ENCODE peak calls at places on chromosomes 5 and 9, in seven cellular contexts. J is K562, U is HCT116, Y is HepG2, V is GM12878, P is SK-N-SH, O is H1. G is an unnamed sample.
A peak's percentile ranks its signal among the peaks of the same experiment; 100 is the strongest.

GRCh38 chr5:160188151-160188967 is 40.9 kb upstream of the FABP6 start:
- DNase-seq in J (peak; percentile 69), U (no peak), Y (no peak), V (no peak), P (no peak), O (no peak), G (no peak)

GRCh38 chr5:107796797-107797196 is 126.1 kb upstream of the EFNA5 start:
- DNase-seq in J (no peak), U (no peak), Y (no peak), V (no peak), P (no peak), O (no peak), G (no peak)

GRCh38 chr5:111574316-111574715 is 62.0 kb upstream of the STARD4 start:
- DNase-seq in J (no peak), U (no peak), Y (no peak), V (no peak), P (no peak), O (no peak), G (no peak)

GRCh38 chr9:89247431-89248370 is 63.3 kb upstream of the CKS2 start:
- DNase-seq in J (no peak), U (no peak), Y (no peak), V (no peak), P (no peak), O (peak; percentile 34), G (no peak)

GRCh38 chr9:35680331-35681105 is 6.8 kb downstream of the CA9 start:
- DNase-seq in J (no peak), U (no peak), Y (no peak), V (no peak), P (no peak), O (no peak), G (no peak)

GRCh38 chr5:82100303-82101077 is 128.7 kb downstream of the ATG10 start:
- DNase-seq in J (no peak), U (no peak), Y (no peak), V (peak; percentile 59), P (no peak), O (no peak), G (peak; percentile 7)

GRCh38 chr5:139839918-139840317 is 44.3 kb downstream of the PSD2 start:
- DNase-seq in J (no peak), U (no peak), Y (no peak), V (no peak), P (no peak), O (no peak), G (no peak)

GRCh38 chr5:176134529-176135223 is 103.5 kb upstream of the SIMC1 start:
- DNase-seq in J (no peak), U (no peak), Y (no peak), V (no peak), P (peak; percentile 86), O (no peak), G (no peak)

GRCh38 chr9:93896093-93896492 is 59.1 kb downstream of the BARX1 start:
- DNase-seq in J (no peak), U (no peak), Y (no peak), V (no peak), P (peak; percentile 21), O (no peak), G (no peak)

GRCh38 chr9:108468364-108468763 is 387.4 kb downstream of the ACTL7B start:
- DNase-seq in J (peak; percentile 44), U (peak; percentile 54), Y (no peak), V (no peak), P (peak; percentile 7), O (peak; percentile 17), G (peak; percentile 80)

GRCh38 chr5:109354761-109355160 is 55.0 kb downstream of the PJA2 start:
- DNase-seq in J (no peak), U (no peak), Y (no peak), V (no peak), P (no peak), O (no peak), G (peak; percentile 10)

GRCh38 chr9:112032733-112033132 is 136.1 kb downstream of the UGCG start:
- DNase-seq in J (no peak), U (no peak), Y (no peak), V (no peak), P (no peak), O (no peak), G (no peak)

GRCh38 chr9:109072133-109072692 is 47.5 kb downstream of the TMEM245 start:
- DNase-seq in J (no peak), U (no peak), Y (peak; percentile 47), V (no peak), P (no peak), O (no peak), G (no peak)

GRCh38 chr9:136103651-136104487 is 8.8 kb upstream of the NACC2 start:
- DNase-seq in J (no peak), U (no peak), Y (no peak), V (no peak), P (no peak), O (no peak), G (no peak)

GRCh38 chr5:167754501-167754941 is 536.9 kb upstream of the WWC1 start:
- DNase-seq in J (no peak), U (no peak), Y (no peak), V (no peak), P (no peak), O (no peak), G (no peak)

GRCh38 chr5:116035123-116035522 is 2.9 kb downstream of the ARL14EPL start:
- DNase-seq in J (no peak), U (no peak), Y (no peak), V (no peak), P (no peak), O (no peak), G (no peak)

GRCh38 chr9:135617538-135617900 is 21.8 kb downstream of the GLT6D1 start:
- DNase-seq in J (no peak), U (no peak), Y (no peak), V (no peak), P (peak; percentile 17), O (no peak), G (no peak)

GRCh38 chr5:34684980-34685352 is 28.8 kb downstream of the RAI14 start:
- DNase-seq in J (no peak), U (no peak), Y (no peak), V (no peak), P (no peak), O (no peak), G (no peak)
- TF ChIP-seq JUND in J (no peak), U (no peak), Y (no peak), V (no peak), P (no peak), O (no peak), G (no peak)

DNA sequence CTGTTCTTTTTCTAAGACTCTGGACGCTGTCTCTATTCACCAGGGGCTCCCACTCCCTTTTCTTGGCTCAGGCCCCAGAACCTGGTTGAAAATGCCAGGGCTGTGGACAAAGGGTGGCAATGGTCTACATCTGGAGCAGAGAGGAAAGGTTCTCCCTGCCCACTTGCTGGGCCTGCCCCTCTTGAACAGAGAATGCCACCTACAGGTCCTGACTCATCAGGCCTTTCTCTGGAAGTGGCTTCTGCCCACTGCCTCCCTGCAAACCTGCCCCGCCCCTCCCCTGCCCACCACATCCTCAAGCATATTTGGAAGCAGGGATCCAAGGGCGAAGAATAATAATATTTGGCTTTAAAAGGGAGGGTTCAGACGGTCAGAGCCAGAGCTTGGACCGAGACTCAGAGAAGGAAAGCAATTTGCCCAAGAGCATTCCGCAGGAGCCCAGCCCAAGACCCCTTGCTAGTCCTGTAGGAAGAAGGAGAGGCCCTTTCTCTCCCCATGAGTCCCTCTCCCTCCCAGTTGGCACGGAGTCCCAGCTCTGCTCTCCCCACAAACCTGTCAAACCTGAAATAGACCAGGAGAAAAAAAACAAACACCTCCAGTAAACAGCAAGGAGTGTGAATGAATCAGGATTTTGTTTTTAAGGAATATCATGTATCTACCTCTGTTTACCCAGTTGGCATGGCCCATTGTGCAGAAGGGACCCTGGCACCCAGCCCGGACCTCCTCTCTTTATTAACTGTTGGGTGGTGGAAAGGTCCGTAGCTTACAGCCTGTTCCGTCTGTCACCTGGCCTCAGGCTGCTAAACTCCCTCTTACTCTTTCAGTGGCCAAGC is 37.8 kb upstream of the STXBP1 start:
- DNase-seq in J (no peak), U (no peak), Y (no peak), V (no peak), P (no peak), O (no peak), G (peak; percentile 72)
- TF ChIP-seq JUND in J (no peak), U (no peak), Y (no peak), V (no peak), P (no peak), O (no peak), G (no peak)

GRCh38 chr5:17105744-17106450 is 111.5 kb upstream of the BASP1 start:
- DNase-seq in J (no peak), U (no peak), Y (no peak), V (no peak), P (no peak), O (no peak), G (no peak)
- TF ChIP-seq JUND in J (no peak), U (no peak), Y (no peak), V (no peak), P (peak; percentile 43), O (no peak), G (no peak)

GRCh38 chr9:70113403-70114022 is 69.9 kb downstream of the MAMDC2 start:
- DNase-seq in J (peak; percentile 46), U (peak; percentile 48), Y (peak; percentile 23), V (no peak), P (peak; percentile 47), O (no peak), G (peak; percentile 10)
- TF ChIP-seq JUND in J (no peak), U (no peak), Y (no peak), V (no peak), P (no peak), O (no peak), G (no peak)

GRCh38 chr5:149203896-149204544 is 62.7 kb downstream of the ABLIM3 start:
- DNase-seq in J (no peak), U (no peak), Y (no peak), V (no peak), P (no peak), O (no peak), G (no peak)
- TF ChIP-seq JUND in J (peak; percentile 5), U (peak; percentile 56), Y (no peak), V (no peak), P (no peak), O (no peak), G (no peak)

DNA sequence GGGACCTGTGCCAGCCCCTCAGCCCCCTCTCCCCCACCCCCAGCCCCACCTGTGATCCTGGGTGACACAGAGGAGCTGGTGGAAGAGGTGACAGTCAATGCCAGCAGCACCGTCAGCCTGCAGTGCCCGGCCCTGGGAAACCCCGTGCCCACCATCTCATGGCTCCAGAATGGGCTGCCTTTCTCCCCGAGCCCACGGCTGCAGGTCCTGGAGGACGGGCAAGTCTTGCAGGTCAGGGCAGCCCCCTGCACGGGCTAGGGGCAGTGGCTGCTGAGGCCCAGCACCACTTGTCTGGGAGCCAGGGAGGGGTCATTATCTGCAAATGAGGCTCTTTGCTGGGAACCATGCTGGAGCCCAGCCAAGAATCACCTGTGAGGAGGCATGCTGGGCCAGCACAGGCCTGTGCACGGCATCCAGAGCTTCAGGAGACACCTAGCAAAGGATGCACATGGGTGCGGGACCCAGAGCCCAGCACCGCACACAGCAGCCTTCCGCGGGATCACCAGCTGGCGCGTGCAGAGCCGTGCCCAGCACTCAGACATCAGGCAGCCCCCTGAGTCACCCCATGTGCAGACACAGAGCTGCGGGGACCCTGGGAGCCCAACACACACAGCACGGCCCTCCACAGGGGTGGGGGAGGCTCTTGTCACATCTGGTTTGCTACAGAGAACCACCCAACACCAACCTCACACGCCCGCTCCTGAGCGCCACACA is 62.0 kb upstream of the ASS1 start:
- DNase-seq in J (no peak), U (no peak), Y (no peak), V (no peak), P (no peak), O (no peak), G (no peak)
- TF ChIP-seq JUND in J (no peak), U (no peak), Y (no peak), V (no peak), P (no peak), O (no peak), G (no peak)